ENCODE peak calls at places on chromosomes 13 and 19, in six cellular contexts. U is LNCaP clone FGC; E is skeletal muscle cell; M is endothelial cell; L is activated CD8-positive, alpha-beta memory T cell treated with anti-CD3 and anti-CD28 coated beads for 4 hours; P is RPMI8226. H is an unnamed sample.

GRCh38 chr13:113991191-113991669 is 17.4 kb upstream of the C13orf46 start:
- DNase-seq in U (no peak), E (peak), M (no peak), L (no peak), P (no peak), H (no peak)

GRCh38 chr13:55464222-55464621 is 1676.5 kb upstream of the PRR20A start:
- DNase-seq in U (no peak), E (no peak), M (no peak), L (no peak), P (no peak), H (no peak)

GRCh38 chr13:66837246-66837645 is 392.9 kb downstream of the PCDH9 start:
- DNase-seq in U (no peak), E (no peak), M (no peak), L (no peak), P (no peak), H (no peak)

GRCh38 chr13:47409778-47410177 is 512.9 kb upstream of the HTR2A start:
- DNase-seq in U (no peak), E (no peak), M (no peak), L (no peak), P (no peak), H (no peak)

GRCh38 chr19:55657004-55657747 is 2.3 kb downstream of the U2AF2 start:
- DNase-seq in U (peak), E (no peak), M (no peak), L (no peak), P (peak), H (no peak)

GRCh38 chr13:40442191-40442590 is 224.2 kb downstream of the FOXO1 start:
- DNase-seq in U (no peak), E (no peak), M (no peak), L (no peak), P (no peak), H (no peak)

GRCh38 chr19:18291019-18291524 is 9.7 kb upstream of the JUND start:
- DNase-seq in U (no peak), E (no peak), M (no peak), L (no peak), P (no peak), H (no peak)

GRCh38 chr19:41755328-41755913 is at the start of gene CEACAM6:
- DNase-seq in U (no peak), E (no peak), M (no peak), L (no peak), P (no peak), H (no peak)

GRCh38 chr13:22487932-22488331 is 692.8 kb upstream of the SGCG start:
- DNase-seq in U (no peak), E (no peak), M (no peak), L (no peak), P (no peak), H (peak)

GRCh38 chr13:102870677-102871415 is 25.0 kb downstream of the ERCC5 start:
- DNase-seq in U (no peak), E (no peak), M (peak), L (no peak), P (peak), H (no peak)

GRCh38 chr19:23002690-23003422 is at the start of gene ZNF728:
- DNase-seq in U (peak), E (no peak), M (no peak), L (no peak), P (peak), H (no peak)

GRCh38 chr19:50695251-50696064 is 24.1 kb downstream of the SHANK1 start:
- DNase-seq in U (no peak), E (no peak), M (peak), L (no peak), P (peak), H (no peak)

GRCh38 chr13:71017607-71018006 is 849.4 kb downstream of the DACH1 start:
- DNase-seq in U (no peak), E (no peak), M (no peak), L (no peak), P (no peak), H (no peak)

GRCh38 chr13:40503966-40504591 is 162.4 kb downstream of the FOXO1 start:
- DNase-seq in U (no peak), E (peak), M (no peak), L (no peak), P (no peak), H (no peak)

GRCh38 chr19:43984687-43985000 is 656 bp downstream of the ZNF155 start:
- DNase-seq in U (no peak), E (no peak), M (no peak), L (no peak), P (no peak), H (no peak)

GRCh38 chr13:31020996-31021395 is 88.5 kb downstream of the TEX26 start:
- DNase-seq in U (no peak), E (no peak), M (no peak), L (no peak), P (no peak), H (no peak)

GRCh38 chr13:98471895-98472294 is 105.0 kb downstream of the STK24 start:
- DNase-seq in U (no peak), E (no peak), M (no peak), L (no peak), P (no peak), H (no peak)

GRCh38 chr19:38134538-38135149 is 89.4 kb downstream of the DPF1 start:
- DNase-seq in U (no peak), E (no peak), M (peak), L (no peak), P (peak), H (no peak)

GRCh38 chr19:53365134-53365898 is at the start of gene ZNF525:
- DNase-seq in U (peak), E (peak), M (peak), L (peak), P (peak), H (peak)

GRCh38 chr13:33799950-33800592 is 17.9 kb upstream of the RFC3 start:
- DNase-seq in U (no peak), E (no peak), M (no peak), L (no peak), P (peak), H (peak)

GRCh38 chr13:101292711-101293110 is 123.6 kb downstream of the NALCN start:
- DNase-seq in U (no peak), E (no peak), M (no peak), L (no peak), P (no peak), H (no peak)

GRCh38 chr13:99417821-99418662 is 83.2 kb upstream of the TM9SF2 start:
- DNase-seq in U (no peak), E (no peak), M (no peak), L (no peak), P (no peak), H (no peak)

GRCh38 chr13:27006519-27007161 is 165.0 kb downstream of the USP12 start:
- DNase-seq in U (no peak), E (no peak), M (no peak), L (no peak), P (no peak), H (no peak)

GRCh38 chr19:56294557-56294956 is 20.1 kb downstream of the ZSCAN5A start:
- DNase-seq in U (peak), E (no peak), M (no peak), L (no peak), P (no peak), H (no peak)